ENCODE peak calls at places on chromosomes 6 and 20, in five cellular contexts. P is lower leg skin, Q is stomach, L is heart left ventricle, O is NB4. E is an unnamed sample.

GRCh38 chr6:148693882-148694484 is 52.8 kb upstream of the UST start:
- DNase-seq in Q (no peak), O (peak), L (no peak), P (no peak), E (no peak)

GRCh38 chr20:9615118-9615517 is 100.7 kb downstream of the LAMP5 start:
- DNase-seq in P (no peak), L (no peak), Q (no peak), O (no peak), E (no peak)

GRCh38 chr6:140921366-140922226 is 1211.1 kb upstream of the GJE1 start:
- DNase-seq in L (no peak), P (no peak), Q (no peak), O (peak), E (no peak)

GRCh38 chr6:28944412-28945006 is 20.7 kb upstream of the TRIM27 start:
- DNase-seq in Q (peak), P (peak), L (peak), O (peak), E (no peak)

GRCh38 chr20:22513574-22513973 is 70.8 kb downstream of the FOXA2 start:
- DNase-seq in Q (no peak), P (no peak), O (no peak), L (no peak), E (no peak)

GRCh38 chr6:70675822-70676221 is 8.1 kb downstream of the SMAP1 start:
- DNase-seq in P (no peak), L (no peak), O (no peak), Q (no peak), E (no peak)

GRCh38 chr6:16179970-16180431 is 51.1 kb downstream of the MYLIP start:
- DNase-seq in L (no peak), Q (no peak), P (no peak), O (peak), E (no peak)

GRCh38 chr20:46399401-46399800 is 7.0 kb downstream of the ELMO2 start:
- DNase-seq in Q (no peak), L (no peak), O (no peak), P (no peak), E (no peak)

GRCh38 chr6:42259841-42260395 is 42.3 kb upstream of the MRPS10 start:
- DNase-seq in O (no peak), P (no peak), L (no peak), Q (no peak), E (no peak)

GRCh38 chr20:6533321-6533720 is 234.2 kb upstream of the BMP2 start:
- DNase-seq in Q (no peak), L (no peak), O (peak), P (no peak), E (no peak)

GRCh38 chr20:54535045-54535444 is 59.7 kb downstream of the DOK5 start:
- DNase-seq in L (no peak), P (no peak), Q (no peak), O (no peak), E (no peak)

GRCh38 chr20:63847374-63848002 is 13.8 kb upstream of the ABHD16B start:
- DNase-seq in O (peak), P (no peak), L (peak), Q (no peak), E (no peak)

GRCh38 chr6:151679081-151679480 is 128.4 kb upstream of the ESR1 start:
- DNase-seq in P (peak), O (no peak), L (peak), Q (no peak), E (peak)

GRCh38 chr6:113690255-113690956 is 166.7 kb upstream of the MARCKS start:
- DNase-seq in Q (no peak), L (no peak), P (no peak), O (peak), E (no peak)

GRCh38 chr6:3015144-3015543 is 15.4 kb downstream of the NQO2 start:
- DNase-seq in L (no peak), O (no peak), P (no peak), Q (no peak), E (no peak)

GRCh38 chr6:105058316-105058715 is 101.4 kb downstream of the LIN28B start:
- DNase-seq in O (no peak), Q (no peak), L (no peak), P (no peak), E (no peak)

GRCh38 chr6:44399991-44400390 is 12.5 kb downstream of the CDC5L start:
- DNase-seq in Q (no peak), P (no peak), L (no peak), O (no peak), E (no peak)

GRCh38 chr6:1701668-1702353 is 92.1 kb downstream of the FOXC1 start:
- DNase-seq in O (no peak), P (peak), Q (no peak), L (peak), E (peak)

GRCh38 chr20:63461364-63461763 is 11.1 kb downstream of the KCNQ2 start:
- DNase-seq in P (no peak), Q (no peak), O (peak), L (no peak), E (no peak)

GRCh38 chr20:63468421-63468820 is 4.0 kb downstream of the KCNQ2 start:
- DNase-seq in Q (no peak), L (no peak), P (no peak), O (no peak), E (no peak)

GRCh38 chr20:58792426-58792825 is 58.3 kb downstream of the GNAS-AS1 start:
- DNase-seq in O (no peak), Q (no peak), P (no peak), L (no peak), E (no peak)
- TF ChIP-seq POLR2A in O (no peak), Q (no peak), P (no peak), L (no peak), E (no peak)

GRCh38 chr20:44126445-44126844 is 60.5 kb downstream of the JPH2 start:
- DNase-seq in L (no peak), P (no peak), O (no peak), Q (no peak), E (no peak)
- TF ChIP-seq POLR2A in L (no peak), P (no peak), O (no peak), Q (no peak), E (no peak)

GRCh38 chr6:27145731-27146455 is 101.6 kb upstream of the PRSS16 start:
- DNase-seq in O (peak), Q (peak), P (peak), L (peak), E (peak)
- TF ChIP-seq POLR2A in O (peak), Q (no peak), P (no peak), L (no peak), E (no peak)

GRCh38 chr20:20712474-20713243 is at the start of gene RALGAPA2:
- DNase-seq in O (peak), P (peak), L (peak), Q (peak), E (peak)
- TF ChIP-seq POLR2A in O (peak), P (no peak), L (peak), Q (no peak), E (peak)

GRCh38 chr20:58995461-58996225 is 11.4 kb downstream of the CTSZ start:
- DNase-seq in P (no peak), Q (no peak), L (peak), O (no peak), E (no peak)
- TF ChIP-seq POLR2A in P (no peak), Q (no peak), L (no peak), O (no peak), E (no peak)

GRCh38 chr20:325889-326644 is 715 bp downstream of the SOX12 start:
- DNase-seq in P (peak), O (peak), L (peak), Q (peak), E (peak)

GRCh38 chr20:326645-327031 is 1.3 kb downstream of the SOX12 start:
- DNase-seq in L (no peak), Q (peak), P (peak), O (peak), E (no peak)

GRCh38 chr20:327946-328563 is 2.7 kb downstream of the SOX12 start:
- DNase-seq in P (no peak), Q (no peak), L (no peak), O (peak), E (no peak)

GRCh38 chr20:328596-329324 is 3.4 kb downstream of the SOX12 start:
- DNase-seq in O (no peak), P (no peak), Q (no peak), L (no peak), E (no peak)

DNA sequence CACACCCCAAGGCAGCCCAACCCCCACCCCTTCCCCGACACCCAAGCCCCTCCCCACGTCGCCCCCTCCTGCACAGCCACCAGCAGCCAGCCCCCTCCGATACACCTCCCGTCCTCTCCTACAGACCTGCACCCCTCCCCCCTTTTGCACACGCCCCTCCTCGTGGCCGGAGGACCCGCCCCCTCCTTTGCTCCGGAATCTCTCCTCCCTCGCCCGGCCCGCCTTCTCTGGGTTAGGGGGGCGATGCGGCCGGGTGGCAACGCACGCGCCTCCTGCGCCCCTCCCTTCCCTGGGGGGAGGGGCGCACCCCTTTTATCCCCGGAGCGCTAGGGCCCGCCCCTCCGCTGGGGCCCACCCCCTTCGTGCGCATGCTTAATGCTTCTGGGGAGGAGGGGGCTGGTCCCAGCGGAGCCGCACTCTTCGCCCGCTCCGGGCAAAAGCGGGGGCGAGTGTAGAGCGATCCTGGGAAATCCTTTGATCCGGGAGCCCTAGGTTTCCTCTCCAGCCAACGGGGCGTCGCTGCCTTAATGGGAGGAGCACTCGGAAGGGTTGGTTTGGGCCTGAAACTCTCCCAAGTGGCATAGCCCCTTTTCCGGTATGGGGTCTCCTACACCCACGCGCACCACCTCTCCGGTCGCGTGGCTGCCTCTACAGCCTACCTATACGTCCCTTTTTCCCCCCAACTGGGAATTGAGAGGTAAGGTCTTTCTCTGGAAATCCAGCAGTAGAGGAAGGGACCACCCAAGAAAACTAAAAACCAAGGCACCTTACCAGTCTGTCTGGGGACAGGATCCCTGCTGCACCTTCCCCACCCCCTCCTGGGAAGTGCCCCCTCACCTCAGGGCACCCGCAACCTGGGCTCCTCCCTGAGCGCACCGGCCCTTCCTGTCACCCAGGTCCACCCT is 1.9 kb downstream of the SOX12 start:
- DNase-seq in L (peak), O (peak), Q (peak), P (peak), E (peak)
- TF ChIP-seq POLR2A in L (peak), O (peak), Q (no peak), P (no peak), E (peak)

DNA sequence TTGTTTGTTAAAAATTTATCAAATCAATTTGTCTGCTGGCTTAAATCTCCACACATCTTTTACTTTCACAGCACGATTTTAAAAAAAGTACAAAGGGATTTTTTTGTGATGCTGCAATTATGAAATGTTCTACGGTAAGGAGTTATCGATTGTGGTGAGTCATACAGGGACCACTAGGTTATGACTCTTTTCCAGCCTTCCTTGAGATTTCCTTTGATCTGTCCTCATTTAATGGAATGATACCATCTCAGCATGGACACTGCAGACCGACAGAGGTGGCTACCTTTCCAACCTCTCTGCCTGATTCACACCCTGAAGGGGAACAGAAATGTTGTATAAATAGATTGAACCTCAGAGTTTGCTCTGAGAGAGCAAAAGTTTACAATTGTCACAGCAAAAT is 305.8 kb downstream of the RNF144B start:
- DNase-seq in O (no peak), Q (no peak), P (no peak), L (no peak), E (no peak)
- TF ChIP-seq POLR2A in O (no peak), Q (no peak), P (no peak), L (no peak), E (no peak)

GRCh38 chr6:6434151-6434550 is 113.7 kb upstream of the F13A1 start:
- DNase-seq in Q (no peak), L (no peak), P (no peak), O (no peak), E (no peak)
- TF ChIP-seq POLR2A in Q (no peak), L (no peak), P (no peak), O (no peak), E (no peak)